ENCODE peak calls at places on chromosome 18, in five cellular contexts. C, O, Q, L and J are unnamed samples.

GRCh38 chr18:46156124-46156745 is 52.0 kb downstream of the HAUS1 start:
- DNase-seq in O (no peak), Q (no peak), C (no peak), L (no peak), J (no peak)

GRCh38 chr18:3839481-3840075 is 389.6 kb downstream of the TGIF1 start:
- DNase-seq in Q (no peak), L (no peak), O (no peak), C (no peak), J (no peak)

GRCh38 chr18:37639846-37640245 is 74.2 kb upstream of the CELF4 start:
- DNase-seq in O (no peak), L (no peak), Q (no peak), C (no peak), J (no peak)

GRCh38 chr18:33745396-33745795 is 167.4 kb downstream of the ASXL3 start:
- DNase-seq in L (no peak), O (no peak), C (no peak), Q (no peak), J (no peak)

GRCh38 chr18:44543387-44543786 is 137.3 kb upstream of the SETBP1 start:
- DNase-seq in Q (no peak), O (no peak), L (no peak), C (no peak), J (no peak)

GRCh38 chr18:1244397-1245122 is 339.9 kb downstream of the ADCYAP1 start:
- DNase-seq in C (no peak), O (no peak), Q (no peak), L (no peak), J (no peak)

GRCh38 chr18:28032177-28032576 is 144.8 kb downstream of the CDH2 start:
- DNase-seq in C (no peak), O (no peak), Q (no peak), L (no peak), J (no peak)

GRCh38 chr18:79506191-79507075 is 110.7 kb downstream of the NFATC1 start:
- DNase-seq in O (no peak), C (no peak), Q (no peak), L (peak; percentile 19), J (no peak)

GRCh38 chr18:39462436-39462835 is 1896.8 kb upstream of the CELF4 start:
- DNase-seq in O (no peak), C (no peak), Q (no peak), L (no peak), J (no peak)

GRCh38 chr18:48342125-48342524 is 67.1 kb downstream of the ZBTB7C start:
- DNase-seq in O (no peak), C (no peak), L (no peak), Q (no peak), J (no peak)

GRCh38 chr18:75854808-75855207 is 427.3 kb upstream of the SMIM21 start:
- DNase-seq in C (no peak), O (no peak), L (no peak), Q (no peak), J (no peak)

GRCh38 chr18:79522451-79523220 is 126.9 kb downstream of the NFATC1 start:
- DNase-seq in C (peak; percentile 65), Q (peak; percentile 3), O (no peak), L (no peak), J (no peak)

GRCh38 chr18:58005885-58006523 is 38.0 kb upstream of the NEDD4L start:
- DNase-seq in L (no peak), Q (no peak), O (no peak), C (no peak), J (no peak)

GRCh38 chr18:37958499-37958898 is 392.9 kb upstream of the CELF4 start:
- DNase-seq in O (no peak), C (no peak), L (no peak), Q (no peak), J (no peak)

GRCh38 chr18:27114842-27115241 is 70.3 kb downstream of the CHST9 start:
- DNase-seq in C (no peak), L (no peak), O (no peak), Q (no peak), J (no peak)

GRCh38 chr18:25518716-25519053 is 166.7 kb upstream of the ZNF521 start:
- DNase-seq in O (no peak), Q (no peak), C (no peak), L (no peak), J (no peak)

GRCh38 chr18:59372975-59373374 is 13.9 kb upstream of the LMAN1 start:
- DNase-seq in C (no peak), O (no peak), L (no peak), Q (no peak), J (no peak)

GRCh38 chr18:40553029-40553428 is 1402.0 kb upstream of the PIK3C3 start:
- DNase-seq in L (no peak), C (no peak), O (no peak), Q (no peak), J (no peak)

GRCh38 chr18:39564716-39565115 is 1999.1 kb upstream of the CELF4 start:
- DNase-seq in O (no peak), Q (no peak), L (no peak), C (no peak), J (no peak)

GRCh38 chr18:27120246-27120645 is 64.9 kb downstream of the CHST9 start:
- DNase-seq in O (no peak), Q (no peak), C (no peak), L (no peak), J (no peak)

GRCh38 chr18:48609820-48610815 is 71.3 kb downstream of the CTIF start:
- DNase-seq in C (no peak), Q (no peak), L (no peak), O (no peak), J (no peak)

GRCh38 chr18:41745166-41746049 is 209.6 kb upstream of the PIK3C3 start:
- DNase-seq in Q (peak; percentile 70), L (peak; percentile 55), O (peak; percentile 16), C (no peak), J (peak; percentile 72)

GRCh38 chr18:28767201-28767600 is 590.3 kb upstream of the CDH2 start:
- DNase-seq in L (no peak), Q (no peak), O (no peak), C (no peak), J (no peak)

GRCh38 chr18:79903787-79904356 is 47.6 kb downstream of the SLC66A2 start:
- DNase-seq in L (no peak), Q (no peak), O (no peak), C (no peak), J (no peak)

GRCh38 chr18:51195602-51196115 is 1.8 kb downstream of the MEX3C start:
- DNase-seq in Q (peak; percentile 22), O (peak; percentile 18), L (no peak), C (no peak), J (peak; percentile 38)

GRCh38 chr18:12839526-12840196 is 44.4 kb downstream of the PTPN2 start:
- DNase-seq in C (no peak), Q (no peak), L (no peak), O (no peak), J (no peak)

GRCh38 chr18:56841836-56842235 is 190.7 kb downstream of the WDR7 start:
- DNase-seq in O (no peak), C (no peak), L (no peak), Q (no peak), J (no peak)

GRCh38 chr18:48621815-48622555 is 83.2 kb downstream of the CTIF start:
- DNase-seq in Q (no peak), O (no peak), L (no peak), C (no peak), J (no peak)

GRCh38 chr18:2486426-2486825 is 84.9 kb downstream of the METTL4 start:
- DNase-seq in C (no peak), O (no peak), L (no peak), Q (no peak), J (no peak)

GRCh38 chr18:52312321-52312720 is 27.7 kb upstream of the DCC start:
- DNase-seq in Q (no peak), L (no peak), O (no peak), C (no peak), J (no peak)

GRCh38 chr18:26119246-26119645 is 14.4 kb upstream of the PSMA8 start:
- DNase-seq in L (no peak), Q (no peak), C (no peak), O (no peak), J (no peak)

GRCh38 chr18:13703899-13704298 is 22.5 kb downstream of the FAM210A start:
- DNase-seq in Q (no peak), O (no peak), C (no peak), L (no peak), J (no peak)

GRCh38 chr18:8361941-8362471 is 247.2 kb upstream of the RAB12 start:
- DNase-seq in C (no peak), Q (no peak), O (no peak), L (no peak), J (no peak)

DNA sequence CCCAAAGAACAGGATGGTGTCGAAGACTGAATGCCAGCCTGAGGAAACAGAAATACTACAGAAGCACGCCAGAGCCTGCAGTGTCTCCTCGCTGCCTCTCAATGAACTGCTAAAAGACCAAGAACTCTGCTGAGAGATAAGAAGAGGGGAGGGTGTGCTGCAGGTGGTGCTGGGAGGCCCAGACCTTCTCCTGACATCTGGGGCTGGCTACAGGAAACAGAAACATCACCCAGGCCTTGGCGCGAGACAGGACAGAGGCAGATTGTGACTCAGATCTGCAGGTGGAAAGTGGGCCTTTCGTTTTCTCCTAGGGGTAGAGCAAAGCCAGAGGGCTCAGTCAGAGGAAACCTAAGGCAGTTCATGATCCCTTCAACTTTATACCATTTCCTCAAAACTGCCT is 250.3 kb upstream of the TCF4 start:
- DNase-seq in Q (no peak), L (no peak), O (no peak), C (no peak), J (no peak)
- TF ChIP-seq CTCF in Q (no peak), L (no peak), O (no peak), C (no peak), J (no peak)

GRCh38 chr18:10442551-10442971 is 11.9 kb upstream of the APCDD1 start:
- DNase-seq in O (no peak), C (no peak), Q (no peak), L (no peak), J (no peak)
- TF ChIP-seq CTCF in O (no peak), C (no peak), Q (no peak), L (no peak), J (no peak)

GRCh38 chr18:30929718-30930117 is 112.8 kb downstream of the DSC3 start:
- DNase-seq in Q (no peak), L (no peak), O (no peak), C (no peak), J (no peak)

GRCh38 chr18:30929065-30929464 is 113.5 kb downstream of the DSC3 start:
- DNase-seq in C (no peak), O (no peak), Q (no peak), L (no peak), J (no peak)

GRCh38 chr18:30927517-30928075 is 114.9 kb downstream of the DSC3 start:
- DNase-seq in O (no peak), C (no peak), L (no peak), Q (no peak), J (no peak)

GRCh38 chr18:30927042-30927441 is 115.5 kb downstream of the DSC3 start:
- DNase-seq in L (no peak), O (no peak), Q (no peak), C (no peak), J (no peak)

GRCh38 chr18:30925795-30926194 is 116.7 kb downstream of the DSC3 start:
- DNase-seq in O (no peak), L (no peak), C (no peak), Q (no peak), J (no peak)
- TF ChIP-seq CTCF in O (no peak), L (no peak), C (no peak), Q (no peak), J (no peak)

DNA sequence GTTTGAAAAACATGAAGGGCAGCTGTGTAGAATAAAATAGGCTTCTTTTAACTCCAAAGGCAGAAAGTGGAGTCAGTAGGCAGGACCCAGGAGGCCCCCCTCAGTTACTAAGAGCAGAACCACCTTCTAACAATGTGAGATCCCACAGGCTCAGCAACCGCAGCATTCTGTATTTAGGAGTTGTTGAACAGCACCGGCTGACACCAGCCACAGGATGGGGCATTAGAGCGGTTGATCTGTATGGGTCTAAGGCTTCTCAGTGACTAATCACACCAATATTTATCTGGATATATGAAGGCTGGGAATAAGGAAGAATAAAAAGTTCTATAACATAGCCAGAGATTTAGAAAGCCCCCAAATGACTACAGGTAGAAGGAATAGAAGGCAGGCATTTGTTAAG is 51.7 kb downstream of the MYO5B start:
- DNase-seq in L (no peak), Q (no peak), O (no peak), C (no peak), J (no peak)
- TF ChIP-seq CTCF in L (no peak), Q (no peak), O (no peak), C (no peak), J (no peak)